ENCODE peak calls at places on chromosomes 13 and 19, in eight cellular contexts. One of them, this sample, is unnamed.

GRCh38 chr13:27273658-27274425 is 3.2 kb downstream of the RASL11A start:
- DNase-seq in Caco-2: no peak
- DNase-seq in ELR: no peak
- DNase-seq in Calu3: no peak
- DNase-seq in sciatic nerve: no peak
- DNase-seq in progenitor cell of endocrine pancreas: no peak
- DNase-seq in effector CD4-positive, alpha-beta T cell: no peak
- DNase-seq in ascending aorta: peak; percentile 38
- DNase-seq in this sample: no peak

GRCh38 chr13:50668882-50669281 is 174.6 kb downstream of the DLEU7 start:
- DNase-seq in Caco-2: no peak
- DNase-seq in progenitor cell of endocrine pancreas: no peak
- DNase-seq in effector CD4-positive, alpha-beta T cell: no peak
- DNase-seq in ELR: no peak
- DNase-seq in Calu3: no peak
- DNase-seq in ascending aorta: no peak
- DNase-seq in sciatic nerve: no peak
- DNase-seq in this sample: no peak

GRCh38 chr13:113448545-113448884 is 4.8 kb downstream of the ADPRHL1 start:
- DNase-seq in progenitor cell of endocrine pancreas: no peak
- DNase-seq in ELR: no peak
- DNase-seq in Caco-2: no peak
- DNase-seq in effector CD4-positive, alpha-beta T cell: no peak
- DNase-seq in ascending aorta: no peak
- DNase-seq in Calu3: peak; percentile 3
- DNase-seq in sciatic nerve: peak; percentile 55
- DNase-seq in this sample: no peak

GRCh38 chr13:41130356-41130755 is 2.2 kb downstream of the KBTBD6 start:
- DNase-seq in ascending aorta: no peak
- DNase-seq in progenitor cell of endocrine pancreas: no peak
- DNase-seq in sciatic nerve: no peak
- DNase-seq in Caco-2: no peak
- DNase-seq in effector CD4-positive, alpha-beta T cell: no peak
- DNase-seq in ELR: peak; percentile 44
- DNase-seq in Calu3: no peak
- DNase-seq in this sample: no peak

GRCh38 chr13:50365300-50365682 is 350.0 kb downstream of the KCNRG start:
- DNase-seq in progenitor cell of endocrine pancreas: no peak
- DNase-seq in ascending aorta: no peak
- DNase-seq in Caco-2: no peak
- DNase-seq in effector CD4-positive, alpha-beta T cell: no peak
- DNase-seq in sciatic nerve: no peak
- DNase-seq in Calu3: peak; percentile 2
- DNase-seq in ELR: peak; percentile 10
- DNase-seq in this sample: no peak

GRCh38 chr19:46990998-46991676 is 28.5 kb upstream of the NPAS1 start:
- DNase-seq in progenitor cell of endocrine pancreas: peak; percentile 60
- DNase-seq in ELR: peak; percentile 86
- DNase-seq in Calu3: peak; percentile 85
- DNase-seq in Caco-2: peak; percentile 86
- DNase-seq in ascending aorta: peak; percentile 47
- DNase-seq in effector CD4-positive, alpha-beta T cell: peak; percentile 47
- DNase-seq in sciatic nerve: peak; percentile 93
- DNase-seq in this sample: peak; percentile 88

GRCh38 chr19:30593358-30593757 is 221.2 kb downstream of the ZNF536 start:
- DNase-seq in ascending aorta: no peak
- DNase-seq in effector CD4-positive, alpha-beta T cell: no peak
- DNase-seq in ELR: no peak
- DNase-seq in Calu3: no peak
- DNase-seq in progenitor cell of endocrine pancreas: no peak
- DNase-seq in sciatic nerve: no peak
- DNase-seq in Caco-2: no peak
- DNase-seq in this sample: peak; percentile 34

GRCh38 chr19:55350620-55351315 is 3.8 kb downstream of the COX6B2 start:
- DNase-seq in ELR: no peak
- DNase-seq in sciatic nerve: no peak
- DNase-seq in Calu3: no peak
- DNase-seq in progenitor cell of endocrine pancreas: no peak
- DNase-seq in Caco-2: no peak
- DNase-seq in ascending aorta: no peak
- DNase-seq in effector CD4-positive, alpha-beta T cell: no peak
- DNase-seq in this sample: no peak

GRCh38 chr19:3608750-3609322 is 2.2 kb upstream of the TBXA2R start:
- DNase-seq in effector CD4-positive, alpha-beta T cell: no peak
- DNase-seq in progenitor cell of endocrine pancreas: no peak
- DNase-seq in Calu3: no peak
- DNase-seq in sciatic nerve: no peak
- DNase-seq in ELR: no peak
- DNase-seq in Caco-2: no peak
- DNase-seq in ascending aorta: no peak
- DNase-seq in this sample: no peak

GRCh38 chr13:107866666-107867623 is 348.4 kb downstream of the LIG4 start:
- DNase-seq in Calu3: peak; percentile 2
- DNase-seq in sciatic nerve: no peak
- DNase-seq in Caco-2: no peak
- DNase-seq in effector CD4-positive, alpha-beta T cell: no peak
- DNase-seq in ascending aorta: no peak
- DNase-seq in progenitor cell of endocrine pancreas: peak; percentile 21
- DNase-seq in ELR: peak; percentile 25
- DNase-seq in this sample: no peak

GRCh38 chr19:42115219-42115618 is 17.0 kb downstream of the POU2F2 start:
- DNase-seq in effector CD4-positive, alpha-beta T cell: no peak
- DNase-seq in sciatic nerve: no peak
- DNase-seq in ascending aorta: no peak
- DNase-seq in progenitor cell of endocrine pancreas: no peak
- DNase-seq in Calu3: no peak
- DNase-seq in Caco-2: no peak
- DNase-seq in ELR: no peak
- DNase-seq in this sample: no peak

GRCh38 chr19:12484011-12484370 is 625 bp downstream of the ZNF709 start:
- DNase-seq in effector CD4-positive, alpha-beta T cell: no peak
- DNase-seq in ELR: no peak
- DNase-seq in progenitor cell of endocrine pancreas: no peak
- DNase-seq in Calu3: no peak
- DNase-seq in Caco-2: no peak
- DNase-seq in sciatic nerve: no peak
- DNase-seq in ascending aorta: no peak
- DNase-seq in this sample: no peak

This sample was measured in right atrium auricular region.